ENCODE peak calls at places on chromosomes 11 and 22, in ten cellular contexts. One of them, this sample, is unnamed.

GRCh38 chr11:76587810-76588454 is 82.6 kb downstream of the LRRC32 start:
- DNase-seq in neuronal stem cell: no peak
- DNase-seq in transverse colon: no peak
- DNase-seq in GM12878: no peak
- DNase-seq in IMR-90: peak; percentile 67
- DNase-seq in thoracic aorta: no peak
- DNase-seq in tibial nerve: no peak
- DNase-seq in PC-3: peak; percentile 29
- DNase-seq in heart left ventricle: no peak
- DNase-seq in naive thymus-derived CD4-positive, alpha-beta T cell: no peak
- DNase-seq in this sample: no peak

GRCh38 chr11:75352417-75353206 is 1.2 kb upstream of the ARRB1 start:
- DNase-seq in tibial nerve: no peak
- DNase-seq in transverse colon: peak; percentile 72
- DNase-seq in heart left ventricle: no peak
- DNase-seq in IMR-90: no peak
- DNase-seq in PC-3: no peak
- DNase-seq in neuronal stem cell: no peak
- DNase-seq in GM12878: no peak
- DNase-seq in thoracic aorta: no peak
- DNase-seq in naive thymus-derived CD4-positive, alpha-beta T cell: no peak
- DNase-seq in this sample: no peak

GRCh38 chr11:73795925-73796632 is 8.4 kb downstream of the MRPL48 start:
- DNase-seq in tibial nerve: no peak
- DNase-seq in neuronal stem cell: no peak
- DNase-seq in IMR-90: no peak
- DNase-seq in GM12878: no peak
- DNase-seq in transverse colon: no peak
- DNase-seq in PC-3: no peak
- DNase-seq in naive thymus-derived CD4-positive, alpha-beta T cell: no peak
- DNase-seq in thoracic aorta: no peak
- DNase-seq in heart left ventricle: peak; percentile 59
- DNase-seq in this sample: no peak

GRCh38 chr11:42992594-42992993 is 319.2 kb upstream of the API5 start:
- DNase-seq in IMR-90: no peak
- DNase-seq in PC-3: no peak
- DNase-seq in heart left ventricle: no peak
- DNase-seq in thoracic aorta: no peak
- DNase-seq in naive thymus-derived CD4-positive, alpha-beta T cell: no peak
- DNase-seq in GM12878: no peak
- DNase-seq in tibial nerve: no peak
- DNase-seq in neuronal stem cell: no peak
- DNase-seq in transverse colon: no peak
- DNase-seq in this sample: no peak

GRCh38 chr22:17090550-17090949 is 5.8 kb downstream of the IL17RA start:
- DNase-seq in thoracic aorta: no peak
- DNase-seq in IMR-90: no peak
- DNase-seq in neuronal stem cell: no peak
- DNase-seq in transverse colon: no peak
- DNase-seq in GM12878: no peak
- DNase-seq in naive thymus-derived CD4-positive, alpha-beta T cell: no peak
- DNase-seq in PC-3: no peak
- DNase-seq in tibial nerve: no peak
- DNase-seq in heart left ventricle: no peak
- DNase-seq in this sample: no peak

GRCh38 chr22:38973289-38974169 is 8.6 kb upstream of the APOBEC3B start:
- DNase-seq in transverse colon: peak; percentile 60
- DNase-seq in naive thymus-derived CD4-positive, alpha-beta T cell: peak; percentile 20
- DNase-seq in PC-3: peak; percentile 55
- DNase-seq in thoracic aorta: no peak
- DNase-seq in GM12878: no peak
- DNase-seq in IMR-90: peak; percentile 17
- DNase-seq in neuronal stem cell: peak; percentile 52
- DNase-seq in heart left ventricle: no peak
- DNase-seq in tibial nerve: peak; percentile 40
- DNase-seq in this sample: peak; percentile 47

GRCh38 chr11:17921620-17922473 is 91.0 kb downstream of the SERGEF start:
- DNase-seq in thoracic aorta: no peak
- DNase-seq in GM12878: no peak
- DNase-seq in IMR-90: peak; percentile 36
- DNase-seq in heart left ventricle: peak; percentile 21
- DNase-seq in transverse colon: no peak
- DNase-seq in naive thymus-derived CD4-positive, alpha-beta T cell: no peak
- DNase-seq in tibial nerve: peak; percentile 30
- DNase-seq in neuronal stem cell: no peak
- DNase-seq in PC-3: no peak
- DNase-seq in this sample: no peak

GRCh38 chr22:50621491-50621880 is 6.5 kb downstream of the ARSA start:
- DNase-seq in thoracic aorta: no peak
- DNase-seq in heart left ventricle: no peak
- DNase-seq in transverse colon: peak; percentile 44
- DNase-seq in neuronal stem cell: no peak
- DNase-seq in tibial nerve: no peak
- DNase-seq in naive thymus-derived CD4-positive, alpha-beta T cell: peak; percentile 82
- DNase-seq in IMR-90: no peak
- DNase-seq in GM12878: peak; percentile 69
- DNase-seq in PC-3: no peak
- DNase-seq in this sample: peak; percentile 56

GRCh38 chr11:73752903-73753302 is 8.0 kb downstream of the RAB6A start:
- DNase-seq in transverse colon: no peak
- DNase-seq in thoracic aorta: no peak
- DNase-seq in naive thymus-derived CD4-positive, alpha-beta T cell: no peak
- DNase-seq in heart left ventricle: no peak
- DNase-seq in neuronal stem cell: no peak
- DNase-seq in IMR-90: no peak
- DNase-seq in tibial nerve: no peak
- DNase-seq in PC-3: no peak
- DNase-seq in GM12878: no peak
- DNase-seq in this sample: no peak

DNA sequence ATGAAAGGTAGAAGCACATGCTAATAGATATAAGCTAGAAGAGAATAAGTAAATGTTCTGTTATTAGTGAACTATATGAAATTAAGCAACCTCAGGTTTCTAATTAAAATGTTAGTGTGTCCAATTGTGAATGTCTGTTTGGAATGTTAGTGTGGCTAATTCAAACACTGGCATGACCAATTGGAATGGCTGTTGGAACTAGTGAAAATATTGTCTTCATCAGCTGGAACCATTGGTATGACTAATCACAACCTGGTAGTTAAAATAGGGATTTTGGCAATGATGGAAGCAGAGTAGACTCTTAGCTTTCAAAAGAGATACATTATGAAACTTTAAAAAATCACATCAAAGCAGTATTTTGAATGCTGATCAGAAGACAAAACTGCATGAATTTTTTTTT is 66.8 kb downstream of the CYB5R2 start:
- DNase-seq in naive thymus-derived CD4-positive, alpha-beta T cell: no peak
- DNase-seq in PC-3: no peak
- DNase-seq in neuronal stem cell: no peak
- DNase-seq in GM12878: no peak
- DNase-seq in thoracic aorta: no peak
- DNase-seq in tibial nerve: no peak
- DNase-seq in heart left ventricle: no peak
- DNase-seq in IMR-90: no peak
- DNase-seq in transverse colon: no peak
- DNase-seq in this sample: no peak
- H3K4me3 ChIP-seq in naive thymus-derived CD4-positive, alpha-beta T cell: no peak overlapping the region
- H3K4me3 ChIP-seq in PC-3: no peak overlapping the region
- H3K4me3 ChIP-seq in neuronal stem cell: no peak overlapping the region
- H3K4me3 ChIP-seq in GM12878: no peak overlapping the region
- H3K4me3 ChIP-seq in thoracic aorta: no peak overlapping the region
- H3K4me3 ChIP-seq in tibial nerve: no peak overlapping the region
- H3K4me3 ChIP-seq in heart left ventricle: no peak overlapping the region
- H3K4me3 ChIP-seq in IMR-90: no peak overlapping the region
- H3K4me3 ChIP-seq in transverse colon: no peak overlapping the region
- H3K4me3 ChIP-seq in this sample: no peak overlapping the region

DNA sequence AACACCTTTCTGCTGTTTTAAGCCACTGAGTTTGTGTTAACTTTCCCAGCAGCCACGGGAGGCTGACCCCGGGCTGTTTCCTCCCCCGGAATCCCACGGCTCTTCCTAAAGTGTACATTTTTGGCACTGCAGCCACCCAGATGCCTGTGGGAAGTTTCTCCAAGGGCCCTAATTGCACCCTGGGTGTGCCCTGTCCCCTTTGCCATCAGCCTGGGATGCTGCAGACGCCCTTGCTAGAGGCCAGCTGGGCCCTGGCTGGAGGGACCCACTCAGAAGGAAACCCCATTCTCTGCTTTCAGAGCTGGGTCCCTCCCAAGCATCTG is 883.3 kb downstream of the BRD1 start:
- DNase-seq in thoracic aorta: no peak
- DNase-seq in PC-3: no peak
- DNase-seq in heart left ventricle: no peak
- DNase-seq in naive thymus-derived CD4-positive, alpha-beta T cell: no peak
- DNase-seq in transverse colon: no peak
- DNase-seq in GM12878: no peak
- DNase-seq in IMR-90: no peak
- DNase-seq in neuronal stem cell: no peak
- DNase-seq in tibial nerve: no peak
- DNase-seq in this sample: no peak
- H3K9me3 ChIP-seq in thoracic aorta: no peaks in the 10 kb centered on the region
- H3K9me3 ChIP-seq in PC-3: no peaks in the 10 kb centered on the region
- H3K9me3 ChIP-seq in heart left ventricle: no peaks in the 10 kb centered on the region
- H3K9me3 ChIP-seq in naive thymus-derived CD4-positive, alpha-beta T cell: no peaks in the 10 kb centered on the region
- H3K9me3 ChIP-seq in transverse colon: no peaks in the 10 kb centered on the region
- H3K9me3 ChIP-seq in GM12878: no peaks in the 10 kb centered on the region
- H3K9me3 ChIP-seq in IMR-90: peaks cover 46% of the 10 kb centered on the region
- H3K9me3 ChIP-seq in neuronal stem cell: no peaks in the 10 kb centered on the region
- H3K9me3 ChIP-seq in tibial nerve: no peaks in the 10 kb centered on the region
- H3K9me3 ChIP-seq in this sample: no peaks in the 10 kb centered on the region

GRCh38 chr11:98110030-98110429 is 910.7 kb upstream of the CNTN5 start:
- DNase-seq in naive thymus-derived CD4-positive, alpha-beta T cell: no peak
- DNase-seq in heart left ventricle: no peak
- DNase-seq in tibial nerve: no peak
- DNase-seq in thoracic aorta: no peak
- DNase-seq in PC-3: no peak
- DNase-seq in neuronal stem cell: no peak
- DNase-seq in IMR-90: no peak
- DNase-seq in GM12878: no peak
- DNase-seq in transverse colon: no peak
- DNase-seq in this sample: no peak
- H3K27ac ChIP-seq in naive thymus-derived CD4-positive, alpha-beta T cell: no peak overlapping the region
- H3K27ac ChIP-seq in heart left ventricle: no peak overlapping the region
- H3K27ac ChIP-seq in tibial nerve: no peak overlapping the region
- H3K27ac ChIP-seq in thoracic aorta: no peak overlapping the region
- H3K27ac ChIP-seq in PC-3: no peak overlapping the region
- H3K27ac ChIP-seq in neuronal stem cell: no peak overlapping the region
- H3K27ac ChIP-seq in IMR-90: no peak overlapping the region
- H3K27ac ChIP-seq in GM12878: no peak overlapping the region
- H3K27ac ChIP-seq in transverse colon: no peak overlapping the region
- H3K27ac ChIP-seq in this sample: no peak overlapping the region

GRCh38 chr11:65861165-65861505 is 902 bp downstream of the MUS81 start:
- DNase-seq in heart left ventricle: peak; percentile 45
- DNase-seq in tibial nerve: no peak
- DNase-seq in GM12878: no peak
- DNase-seq in IMR-90: no peak
- DNase-seq in naive thymus-derived CD4-positive, alpha-beta T cell: no peak
- DNase-seq in neuronal stem cell: no peak
- DNase-seq in PC-3: peak; percentile 35
- DNase-seq in thoracic aorta: no peak
- DNase-seq in transverse colon: peak; percentile 27
- DNase-seq in this sample: no peak
- H3K4me3 ChIP-seq in heart left ventricle: peak overlapping the region; percentile 74
- H3K4me3 ChIP-seq in tibial nerve: peak overlapping the region; percentile 88
- H3K4me3 ChIP-seq in GM12878: peak overlapping the region; percentile 85
- H3K4me3 ChIP-seq in IMR-90: peak overlapping the region; percentile 95
- H3K4me3 ChIP-seq in naive thymus-derived CD4-positive, alpha-beta T cell: peak overlapping the region; percentile 65
- H3K4me3 ChIP-seq in neuronal stem cell: peak overlapping the region; percentile 83
- H3K4me3 ChIP-seq in PC-3: peak overlapping the region; percentile 79
- H3K4me3 ChIP-seq in thoracic aorta: peak overlapping the region; percentile 96
- H3K4me3 ChIP-seq in transverse colon: peak overlapping the region; percentile 93
- H3K4me3 ChIP-seq in this sample: peak overlapping the region; percentile 65

This sample was measured in CD8-positive, alpha-beta T cell.